ENCODE peak calls at places on chromosomes 3 and 15, in five cellular contexts. E is hepatocyte, K is GM23338, C is HCT116, I is GM23248. R is an unnamed sample. For H3K4me1 and H3K9me2, the result is how much of the 10 kb centered on the place peaks cover.

GRCh38 chr15:59292393-59292792 is 80.3 kb downstream of the MYO1E start:
- DNase-seq in E (no peak), C (no peak), I (no peak), K (peak), R (no peak)

GRCh38 chr15:31128919-31129768 is 27.6 kb upstream of the TRPM1 start:
- DNase-seq in C (no peak), I (peak), K (peak), E (peak), R (peak)

GRCh38 chr3:115788921-115789470 is 165.7 kb downstream of the GAP43 start:
- DNase-seq in E (no peak), C (peak), K (no peak), I (peak), R (no peak)

GRCh38 chr3:39126532-39127071 is 19.1 kb downstream of the TTC21A start:
- DNase-seq in K (peak), I (peak), E (peak), C (no peak), R (peak)

GRCh38 chr15:92662797-92663196 is 7.2 kb upstream of the FAM174B start:
- DNase-seq in K (no peak), I (no peak), E (no peak), C (no peak), R (no peak)

GRCh38 chr3:56800373-56801150 is 1.2 kb downstream of the ARHGEF3 start:
- DNase-seq in C (no peak), K (no peak), I (no peak), E (no peak), R (peak)

GRCh38 chr3:189324538-189325138 is 152.9 kb downstream of the TPRG1 start:
- DNase-seq in I (peak), E (peak), C (peak), K (no peak), R (peak)

GRCh38 chr3:152405915-152406802 is 137.4 kb downstream of the MBNL1 start:
- DNase-seq in E (peak), I (peak), K (no peak), C (no peak), R (no peak)

GRCh38 chr15:30885814-30886213 is 17.9 kb upstream of the FAN1 start:
- DNase-seq in C (no peak), I (peak), K (peak), E (peak), R (no peak)

GRCh38 chr3:79846148-79846933 is 78.5 kb upstream of the ROBO1 start:
- DNase-seq in K (peak), C (no peak), I (no peak), E (no peak), R (peak)

GRCh38 chr3:112362221-112362620 is 29.3 kb downstream of the CD200 start:
- DNase-seq in K (no peak), C (no peak), E (no peak), I (no peak), R (no peak)

GRCh38 chr3:160564205-160564922 is 1.0 kb downstream of the KPNA4 start:
- DNase-seq in I (peak), K (peak), C (no peak), E (peak), R (peak)

GRCh38 chr3:150742679-150743078 is 20.3 kb downstream of the SIAH2 start:
- DNase-seq in I (no peak), C (no peak), E (no peak), K (no peak), R (no peak)

GRCh38 chr3:72100626-72101187 is 315.8 kb upstream of the PROK2 start:
- DNase-seq in C (no peak), E (peak), I (peak), K (peak), R (peak)

GRCh38 chr3:30282052-30282708 is 324.2 kb upstream of the TGFBR2 start:
- DNase-seq in K (peak), I (peak), C (peak), E (no peak), R (no peak)

GRCh38 chr3:38136272-38136806 is 588 bp downstream of the ACAA1 start:
- DNase-seq in I (peak), E (no peak), C (no peak), K (peak), R (peak)

GRCh38 chr3:124313621-124314020 is 321.7 kb upstream of the ROPN1 start:
- DNase-seq in I (no peak), C (no peak), K (no peak), E (no peak), R (no peak)

GRCh38 chr15:85785887-85786777 is 8.6 kb downstream of the KLHL25 start:
- DNase-seq in C (peak), K (no peak), E (peak), I (peak), R (no peak)

GRCh38 chr3:18501679-18502343 is 76.7 kb upstream of the SATB1 start:
- DNase-seq in C (no peak), I (peak), E (peak), K (peak), R (no peak)

GRCh38 chr15:60799885-60800728 is 321.2 kb upstream of the ICE2 start:
- DNase-seq in I (peak), K (no peak), C (no peak), E (no peak), R (no peak)

GRCh38 chr3:47455806-47456452 is 19.8 kb downstream of the SCAP start:
- DNase-seq in K (no peak), I (peak), C (no peak), E (no peak), R (no peak)

GRCh38 chr3:25854635-25855034 is 64.7 kb downstream of the OXSM start:
- DNase-seq in K (no peak), C (no peak), I (peak), E (peak), R (no peak)

GRCh38 chr3:168141405-168141993 is 45.8 kb upstream of the GOLIM4 start:
- DNase-seq in K (no peak), E (no peak), I (no peak), C (no peak), R (peak)

GRCh38 chr3:122066331-122067213 is 11.4 kb downstream of the CD86 start:
- DNase-seq in E (no peak), K (no peak), C (no peak), I (peak), R (peak)

GRCh38 chr15:27743078-27743477 is 356.0 kb downstream of the OCA2 start:
- DNase-seq in C (no peak), E (no peak), K (no peak), I (no peak), R (no peak)

GRCh38 chr3:11600501-11601282 is 43.0 kb downstream of the VGLL4 start:
- DNase-seq in C (peak), K (peak), E (peak), I (peak), R (peak)

GRCh38 chr3:136381051-136381450 is 130.9 kb downstream of the PCCB start:
- DNase-seq in I (peak), K (no peak), E (no peak), C (no peak), R (no peak)

GRCh38 chr3:30657914-30658313 is 51.5 kb downstream of the TGFBR2 start:
- DNase-seq in E (no peak), C (no peak), I (peak), K (no peak), R (no peak)

GRCh38 chr15:92021765-92022164 is 168.3 kb downstream of the SLCO3A1 start:
- DNase-seq in C (no peak), K (no peak), E (no peak), I (no peak), R (peak)

GRCh38 chr15:77028451-77029165 is 33.7 kb downstream of the PSTPIP1 start:
- DNase-seq in E (no peak), I (no peak), C (no peak), K (peak), R (no peak)

GRCh38 chr15:39075756-39076341 is 505.0 kb upstream of the THBS1 start:
- DNase-seq in E (no peak), C (no peak), I (peak), K (no peak), R (no peak)

GRCh38 chr3:186214670-186215069 is 105.8 kb upstream of the ETV5 start:
- DNase-seq in I (no peak), K (no peak), C (no peak), E (no peak), R (no peak)
- H3K4me1 ChIP-seq in I (under half), K (under half), C (under half), E (under half), R (under half)

GRCh38 chr3:78462021-78462420 is 1305.8 kb downstream of the ROBO1 start:
- DNase-seq in I (no peak), K (no peak), C (no peak), E (no peak), R (no peak)
- H3K9me2 ChIP-seq in I (under half), K (under half), C (under half), E (under half), R (under half)

DNA sequence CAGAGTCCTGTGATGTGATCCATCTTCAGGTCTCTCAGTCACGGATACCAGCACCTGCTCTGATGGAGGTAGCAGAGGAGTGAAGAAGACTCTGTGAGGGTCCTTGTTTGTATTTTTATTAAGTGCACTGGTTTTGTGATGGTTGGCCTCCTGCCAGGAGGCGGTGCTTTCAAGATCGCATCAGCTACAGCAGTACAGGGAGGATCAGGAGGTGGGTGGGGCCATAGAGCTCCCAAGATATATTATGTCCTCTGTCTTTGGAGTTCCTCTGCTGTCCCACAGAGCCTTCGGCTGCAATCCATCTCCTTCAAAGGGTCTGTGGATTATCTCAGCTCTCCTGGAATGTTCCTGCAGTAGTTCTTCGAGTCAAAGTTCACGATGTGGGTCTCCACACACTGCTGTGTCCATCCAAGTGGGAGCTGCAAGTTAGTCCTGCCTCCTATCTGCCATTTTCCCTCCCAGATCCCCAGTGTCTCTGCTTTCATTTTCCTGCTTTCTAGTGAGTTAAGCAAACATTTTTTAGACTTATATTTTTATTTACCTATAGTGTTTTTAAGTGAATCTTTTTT is 54.7 kb downstream of the TM2D3 start:
- DNase-seq in I (no peak), E (no peak), K (no peak), C (no peak), R (no peak)
- H3K4me2 ChIP-seq in I (no peak), E (no peak), K (no peak), C (no peak), R (no peak)

GRCh38 chr3:13007251-13007941 is 65.8 kb downstream of the IQSEC1 start:
- DNase-seq in I (no peak), K (no peak), E (no peak), C (no peak), R (no peak)
- H3K4me1 ChIP-seq in I (under half), K (under half), E (under half), C (under half), R (half or more)

GRCh38 chr15:99707481-99708270 is 25.6 kb downstream of the LYSMD4 start:
- DNase-seq in I (peak), C (no peak), E (no peak), K (no peak), R (no peak)
- H3K9me2 ChIP-seq in I (under half), C (under half), E (under half), K (under half), R (under half)

DNA sequence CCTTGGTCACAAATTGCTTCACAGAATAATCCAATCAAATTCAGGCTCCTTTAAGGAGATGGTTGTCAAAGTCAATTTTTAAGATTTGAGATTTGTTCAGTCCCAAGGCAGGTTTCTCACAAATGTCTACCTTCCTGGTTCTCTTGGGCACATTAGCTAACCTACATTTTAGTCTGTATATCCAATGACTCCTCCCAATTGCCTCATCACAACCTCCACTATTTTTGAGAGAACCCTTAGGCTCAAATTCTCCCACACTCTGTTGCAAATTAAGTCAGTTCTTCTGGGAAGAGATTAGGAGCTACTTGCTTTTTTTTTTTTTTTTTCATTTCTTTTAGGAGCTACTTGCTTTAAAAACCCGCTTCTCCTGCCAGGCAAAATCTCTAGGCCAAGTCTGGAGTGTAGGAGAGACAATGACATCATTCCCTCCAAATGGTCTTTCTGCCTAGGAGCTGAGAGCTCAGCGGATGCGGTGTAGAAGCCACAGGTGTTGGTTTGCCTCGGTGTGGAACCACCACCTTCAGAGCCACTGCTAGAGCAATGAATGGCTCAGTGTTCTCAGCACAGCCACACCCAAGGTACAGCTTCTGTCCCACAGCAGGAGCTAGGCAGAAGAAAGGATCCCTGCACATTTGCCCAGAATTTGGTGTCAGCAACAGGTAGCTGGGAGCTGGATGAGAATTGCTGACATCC is 10.0 kb upstream of the INO80 start:
- DNase-seq in E (no peak), C (peak), I (no peak), K (no peak), R (no peak)
- H3K4me2 ChIP-seq in E (no peak), C (peak), I (no peak), K (no peak), R (no peak)

R was measured in OCI-LY7.